ENCODE peak calls at places on chromosome 11, in ten cellular contexts. One of them, this sample, is unnamed.

GRCh38 chr11:62671272-62671603 is 235 bp upstream of the UQCC3 start:
- DNase-seq in GM20000: no peak
- DNase-seq in cardiac muscle cell: no peak
- DNase-seq in dorsolateral prefrontal cortex: no peak
- DNase-seq in endothelial cell: no peak
- DNase-seq in AG09309: no peak
- DNase-seq in kidney: no peak
- DNase-seq in HFFc6: no peak
- DNase-seq in astrocyte of the spinal cord: no peak
- DNase-seq in GM13976: no peak
- DNase-seq in this sample: no peak

GRCh38 chr11:1916986-1917522 is 2.4 kb upstream of the TNNT3 start:
- DNase-seq in GM20000: peak
- DNase-seq in cardiac muscle cell: no peak
- DNase-seq in dorsolateral prefrontal cortex: no peak
- DNase-seq in endothelial cell: no peak
- DNase-seq in AG09309: no peak
- DNase-seq in kidney: no peak
- DNase-seq in HFFc6: no peak
- DNase-seq in astrocyte of the spinal cord: no peak
- DNase-seq in GM13976: peak
- DNase-seq in this sample: no peak

GRCh38 chr11:130295657-130296056 is 19.1 kb downstream of the ZBTB44 start:
- DNase-seq in GM20000: no peak
- DNase-seq in cardiac muscle cell: no peak
- DNase-seq in dorsolateral prefrontal cortex: no peak
- DNase-seq in endothelial cell: no peak
- DNase-seq in AG09309: no peak
- DNase-seq in kidney: no peak
- DNase-seq in HFFc6: no peak
- DNase-seq in astrocyte of the spinal cord: no peak
- DNase-seq in GM13976: no peak
- DNase-seq in this sample: no peak

GRCh38 chr11:59261150-59261549 is 48.4 kb upstream of the MPEG1 start:
- DNase-seq in GM20000: no peak
- DNase-seq in cardiac muscle cell: no peak
- DNase-seq in dorsolateral prefrontal cortex: no peak
- DNase-seq in endothelial cell: no peak
- DNase-seq in AG09309: no peak
- DNase-seq in kidney: no peak
- DNase-seq in HFFc6: no peak
- DNase-seq in astrocyte of the spinal cord: no peak
- DNase-seq in GM13976: no peak
- DNase-seq in this sample: no peak

GRCh38 chr11:125251956-125252355 is 87.4 kb downstream of the PKNOX2 start:
- DNase-seq in GM20000: no peak
- DNase-seq in cardiac muscle cell: no peak
- DNase-seq in dorsolateral prefrontal cortex: no peak
- DNase-seq in endothelial cell: no peak
- DNase-seq in AG09309: no peak
- DNase-seq in kidney: no peak
- DNase-seq in HFFc6: no peak
- DNase-seq in astrocyte of the spinal cord: no peak
- DNase-seq in GM13976: no peak
- DNase-seq in this sample: no peak

GRCh38 chr11:119671561-119672015 is 57.4 kb downstream of the NECTIN1 start:
- DNase-seq in GM20000: no peak
- DNase-seq in cardiac muscle cell: peak
- DNase-seq in dorsolateral prefrontal cortex: peak
- DNase-seq in endothelial cell: no peak
- DNase-seq in AG09309: no peak
- DNase-seq in kidney: no peak
- DNase-seq in HFFc6: peak
- DNase-seq in astrocyte of the spinal cord: peak
- DNase-seq in GM13976: no peak
- DNase-seq in this sample: no peak

GRCh38 chr11:35237860-35238715 is 99.1 kb downstream of the CD44 start:
- DNase-seq in GM20000: peak
- DNase-seq in cardiac muscle cell: peak
- DNase-seq in dorsolateral prefrontal cortex: peak
- DNase-seq in endothelial cell: peak
- DNase-seq in AG09309: no peak
- DNase-seq in kidney: no peak
- DNase-seq in HFFc6: no peak
- DNase-seq in astrocyte of the spinal cord: peak
- DNase-seq in GM13976: peak
- DNase-seq in this sample: peak

GRCh38 chr11:77418155-77418980 is 55.5 kb downstream of the PAK1 start:
- DNase-seq in GM20000: peak
- DNase-seq in cardiac muscle cell: no peak
- DNase-seq in dorsolateral prefrontal cortex: no peak
- DNase-seq in endothelial cell: no peak
- DNase-seq in AG09309: no peak
- DNase-seq in kidney: no peak
- DNase-seq in HFFc6: no peak
- DNase-seq in astrocyte of the spinal cord: no peak
- DNase-seq in GM13976: peak
- DNase-seq in this sample: no peak

GRCh38 chr11:30619767-30620166 is 33.6 kb upstream of the MPPED2 start:
- DNase-seq in GM20000: no peak
- DNase-seq in cardiac muscle cell: no peak
- DNase-seq in dorsolateral prefrontal cortex: no peak
- DNase-seq in endothelial cell: no peak
- DNase-seq in AG09309: no peak
- DNase-seq in kidney: no peak
- DNase-seq in HFFc6: no peak
- DNase-seq in astrocyte of the spinal cord: no peak
- DNase-seq in GM13976: no peak
- DNase-seq in this sample: no peak

GRCh38 chr11:37841016-37841415 is 1243.0 kb upstream of the RAG2 start:
- DNase-seq in GM20000: no peak
- DNase-seq in cardiac muscle cell: no peak
- DNase-seq in dorsolateral prefrontal cortex: no peak
- DNase-seq in endothelial cell: no peak
- DNase-seq in AG09309: no peak
- DNase-seq in kidney: no peak
- DNase-seq in HFFc6: no peak
- DNase-seq in astrocyte of the spinal cord: peak
- DNase-seq in GM13976: no peak
- DNase-seq in this sample: no peak

GRCh38 chr11:44988111-44988510 is 37.4 kb upstream of the TP53I11 start:
- DNase-seq in GM20000: no peak
- DNase-seq in cardiac muscle cell: no peak
- DNase-seq in dorsolateral prefrontal cortex: no peak
- DNase-seq in endothelial cell: no peak
- DNase-seq in AG09309: no peak
- DNase-seq in kidney: no peak
- DNase-seq in HFFc6: no peak
- DNase-seq in astrocyte of the spinal cord: no peak
- DNase-seq in GM13976: peak
- DNase-seq in this sample: no peak

GRCh38 chr11:63951779-63952536 is 13.2 kb downstream of the NAA40 start:
- DNase-seq in GM20000: peak
- DNase-seq in cardiac muscle cell: no peak
- DNase-seq in dorsolateral prefrontal cortex: no peak
- DNase-seq in endothelial cell: no peak
- DNase-seq in AG09309: no peak
- DNase-seq in kidney: no peak
- DNase-seq in HFFc6: no peak
- DNase-seq in astrocyte of the spinal cord: no peak
- DNase-seq in GM13976: peak
- DNase-seq in this sample: no peak

GRCh38 chr11:17687946-17688670 is 31.3 kb upstream of the MYOD1 start:
- DNase-seq in GM20000: no peak
- DNase-seq in cardiac muscle cell: no peak
- DNase-seq in dorsolateral prefrontal cortex: no peak
- DNase-seq in endothelial cell: no peak
- DNase-seq in AG09309: no peak
- DNase-seq in kidney: no peak
- DNase-seq in HFFc6: no peak
- DNase-seq in astrocyte of the spinal cord: no peak
- DNase-seq in GM13976: no peak
- DNase-seq in this sample: no peak

GRCh38 chr11:35009941-35010337 is 93.5 kb downstream of the PDHX start:
- DNase-seq in GM20000: no peak
- DNase-seq in cardiac muscle cell: no peak
- DNase-seq in dorsolateral prefrontal cortex: no peak
- DNase-seq in endothelial cell: no peak
- DNase-seq in AG09309: no peak
- DNase-seq in kidney: no peak
- DNase-seq in HFFc6: no peak
- DNase-seq in astrocyte of the spinal cord: peak
- DNase-seq in GM13976: no peak
- DNase-seq in this sample: no peak

GRCh38 chr11:69014084-69014935 is 1.3 kb upstream of the MRGPRF start:
- DNase-seq in GM20000: no peak
- DNase-seq in cardiac muscle cell: no peak
- DNase-seq in dorsolateral prefrontal cortex: no peak
- DNase-seq in endothelial cell: no peak
- DNase-seq in AG09309: no peak
- DNase-seq in kidney: peak
- DNase-seq in HFFc6: no peak
- DNase-seq in astrocyte of the spinal cord: peak
- DNase-seq in GM13976: no peak
- DNase-seq in this sample: no peak

GRCh38 chr11:110075822-110076208 is 17.4 kb upstream of the ZC3H12C start:
- DNase-seq in GM20000: no peak
- DNase-seq in cardiac muscle cell: no peak
- DNase-seq in dorsolateral prefrontal cortex: no peak
- DNase-seq in endothelial cell: no peak
- DNase-seq in AG09309: no peak
- DNase-seq in kidney: no peak
- DNase-seq in HFFc6: no peak
- DNase-seq in astrocyte of the spinal cord: no peak
- DNase-seq in GM13976: no peak
- DNase-seq in this sample: no peak

GRCh38 chr11:88355887-88356286 is 18.4 kb upstream of the CTSC start:
- DNase-seq in GM20000: no peak
- DNase-seq in cardiac muscle cell: no peak
- DNase-seq in dorsolateral prefrontal cortex: no peak
- DNase-seq in endothelial cell: no peak
- DNase-seq in AG09309: no peak
- DNase-seq in kidney: no peak
- DNase-seq in HFFc6: no peak
- DNase-seq in astrocyte of the spinal cord: no peak
- DNase-seq in GM13976: no peak
- DNase-seq in this sample: no peak

DNA sequence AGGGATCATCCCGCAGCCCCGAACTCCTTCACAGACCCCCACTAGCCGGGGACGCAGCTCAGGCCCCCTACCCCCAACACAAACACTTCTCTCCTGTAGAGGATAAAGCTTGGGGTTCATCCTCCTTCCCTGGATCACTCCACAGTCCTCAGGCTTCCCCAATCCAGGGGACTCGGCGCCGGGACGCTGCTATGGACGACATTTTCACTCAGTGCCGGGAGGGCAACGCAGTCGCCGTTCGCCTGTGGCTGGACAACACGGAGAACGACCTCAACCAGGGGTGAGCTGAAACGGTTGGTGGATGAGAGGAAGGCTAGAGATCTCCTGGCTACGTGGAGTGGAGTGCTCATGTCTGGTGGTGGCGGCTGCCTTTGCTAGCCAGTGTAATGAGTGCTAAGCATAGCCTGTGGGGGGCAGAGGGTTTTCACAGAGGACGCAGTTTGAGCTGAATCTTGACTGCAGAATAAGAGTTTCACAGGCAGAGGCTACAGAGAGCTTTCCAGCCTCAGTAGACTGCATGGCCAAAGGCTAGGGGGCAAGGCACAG is 580 bp downstream of the ILK start:
- DNase-seq in GM20000: peak
- DNase-seq in cardiac muscle cell: peak
- DNase-seq in dorsolateral prefrontal cortex: peak
- DNase-seq in endothelial cell: peak
- DNase-seq in AG09309: peak
- DNase-seq in kidney: peak
- DNase-seq in HFFc6: peak
- DNase-seq in astrocyte of the spinal cord: peak
- DNase-seq in GM13976: peak
- DNase-seq in this sample: no peak
- TF ChIP-seq CTCF in GM20000: peak
- TF ChIP-seq CTCF in cardiac muscle cell: peak
- TF ChIP-seq CTCF in dorsolateral prefrontal cortex: peak
- TF ChIP-seq CTCF in endothelial cell: no peak
- TF ChIP-seq CTCF in AG09309: peak
- TF ChIP-seq CTCF in kidney: peak
- TF ChIP-seq CTCF in HFFc6: peak
- TF ChIP-seq CTCF in astrocyte of the spinal cord: peak
- TF ChIP-seq CTCF in GM13976: peak
- TF ChIP-seq CTCF in this sample: peak

GRCh38 chr11:118430956-118431355 is 5.3 kb upstream of the KMT2A start:
- DNase-seq in GM20000: no peak
- DNase-seq in cardiac muscle cell: no peak
- DNase-seq in dorsolateral prefrontal cortex: no peak
- DNase-seq in endothelial cell: no peak
- DNase-seq in AG09309: no peak
- DNase-seq in kidney: no peak
- DNase-seq in HFFc6: no peak
- DNase-seq in astrocyte of the spinal cord: no peak
- DNase-seq in GM13976: no peak
- DNase-seq in this sample: no peak
- TF ChIP-seq CTCF in GM20000: no peak
- TF ChIP-seq CTCF in cardiac muscle cell: peak
- TF ChIP-seq CTCF in dorsolateral prefrontal cortex: peak
- TF ChIP-seq CTCF in endothelial cell: no peak
- TF ChIP-seq CTCF in AG09309: no peak
- TF ChIP-seq CTCF in kidney: no peak
- TF ChIP-seq CTCF in HFFc6: peak
- TF ChIP-seq CTCF in astrocyte of the spinal cord: peak
- TF ChIP-seq CTCF in GM13976: no peak
- TF ChIP-seq CTCF in this sample: no peak

GRCh38 chr11:96107143-96107829 is 183.4 kb upstream of the MTMR2 start:
- DNase-seq in GM20000: no peak
- DNase-seq in cardiac muscle cell: no peak
- DNase-seq in dorsolateral prefrontal cortex: no peak
- DNase-seq in endothelial cell: no peak
- DNase-seq in AG09309: no peak
- DNase-seq in kidney: no peak
- DNase-seq in HFFc6: no peak
- DNase-seq in astrocyte of the spinal cord: no peak
- DNase-seq in GM13976: no peak
- DNase-seq in this sample: no peak
- TF ChIP-seq CTCF in GM20000: no peak
- TF ChIP-seq CTCF in cardiac muscle cell: no peak
- TF ChIP-seq CTCF in dorsolateral prefrontal cortex: no peak
- TF ChIP-seq CTCF in endothelial cell: no peak
- TF ChIP-seq CTCF in AG09309: no peak
- TF ChIP-seq CTCF in kidney: no peak
- TF ChIP-seq CTCF in HFFc6: no peak
- TF ChIP-seq CTCF in astrocyte of the spinal cord: no peak
- TF ChIP-seq CTCF in GM13976: no peak
- TF ChIP-seq CTCF in this sample: no peak

DNA sequence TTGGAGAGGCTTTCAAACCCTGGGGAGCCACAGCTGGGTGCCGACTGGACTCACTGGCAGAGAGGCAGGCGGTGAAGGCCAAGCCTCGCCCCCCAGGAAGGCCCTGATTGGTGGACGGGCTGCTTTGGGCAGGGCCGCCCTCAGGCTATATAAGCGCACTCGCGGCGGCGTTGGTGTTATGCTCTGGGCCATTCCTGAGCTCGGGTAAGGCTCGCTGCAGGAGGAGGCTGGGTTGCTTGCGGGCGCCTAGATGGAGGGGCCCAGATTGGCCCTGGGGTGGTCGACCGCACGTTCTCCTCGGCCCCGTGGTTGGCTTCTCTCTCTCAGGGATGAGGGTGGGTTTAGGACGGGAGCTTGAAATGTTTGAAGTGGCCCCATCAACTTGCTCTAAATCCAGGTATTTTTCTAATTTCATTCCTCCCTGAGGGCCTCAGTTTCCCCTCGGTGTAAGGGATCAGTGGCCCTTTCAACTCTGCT is at the start of gene SPDYC:
- DNase-seq in GM20000: no peak
- DNase-seq in cardiac muscle cell: no peak
- DNase-seq in dorsolateral prefrontal cortex: no peak
- DNase-seq in endothelial cell: no peak
- DNase-seq in AG09309: no peak
- DNase-seq in kidney: peak
- DNase-seq in HFFc6: no peak
- DNase-seq in astrocyte of the spinal cord: no peak
- DNase-seq in GM13976: no peak
- DNase-seq in this sample: no peak
- TF ChIP-seq CTCF in GM20000: no peak
- TF ChIP-seq CTCF in cardiac muscle cell: no peak
- TF ChIP-seq CTCF in dorsolateral prefrontal cortex: no peak
- TF ChIP-seq CTCF in endothelial cell: no peak
- TF ChIP-seq CTCF in AG09309: no peak
- TF ChIP-seq CTCF in kidney: no peak
- TF ChIP-seq CTCF in HFFc6: no peak
- TF ChIP-seq CTCF in astrocyte of the spinal cord: no peak
- TF ChIP-seq CTCF in GM13976: no peak
- TF ChIP-seq CTCF in this sample: no peak

This sample was measured in GM12864.